ENCODE peak calls at places on chromosome 19, in eight cellular contexts. G, K, O, B, X, I, Q and C are unnamed samples.
A peak's percentile ranks its signal among the peaks of the same experiment; 100 is the strongest.

GRCh38 chr19:14567079-14567478 is 4.8 kb downstream of the NDUFB7 start:
- DNase-seq in G (no peak), K (no peak), O (no peak), B (no peak), X (no peak), I (no peak), Q (no peak), C (no peak)

GRCh38 chr19:29475469-29475868 is 50.3 kb upstream of the VSTM2B start:
- DNase-seq in G (no peak), K (no peak), O (no peak), B (no peak), X (no peak), I (no peak), Q (no peak), C (no peak)

GRCh38 chr19:7224205-7224833 is 69.9 kb downstream of the INSR start:
- DNase-seq in G (no peak), K (no peak), O (peak; percentile 39), B (no peak), X (no peak), I (no peak), Q (peak; percentile 49), C (no peak)

GRCh38 chr19:14117668-14118164 is at the start of gene PRKACA:
- DNase-seq in G (peak; percentile 98), K (peak; percentile 98), O (peak; percentile 100), B (peak; percentile 91), X (peak; percentile 99), I (peak; percentile 97), Q (peak; percentile 98), C (peak; percentile 98)

GRCh38 chr19:3783660-3784584 is 2.3 kb downstream of the MATK start:
- DNase-seq in G (no peak), K (peak; percentile 33), O (no peak), B (no peak), X (peak; percentile 88), I (no peak), Q (no peak), C (no peak)

GRCh38 chr19:34220472-34221063 is 33.8 kb upstream of the GARRE1 start:
- DNase-seq in G (peak; percentile 54), K (peak; percentile 84), O (peak; percentile 76), B (no peak), X (peak; percentile 67), I (peak; percentile 33), Q (peak; percentile 68), C (peak; percentile 24)

GRCh38 chr19:55820037-55820436 is 11.8 kb downstream of the NLRP11 start:
- DNase-seq in G (no peak), K (no peak), O (no peak), B (no peak), X (no peak), I (no peak), Q (no peak), C (no peak)

GRCh38 chr19:3880471-3881271 is at the start of gene ATCAY:
- DNase-seq in G (no peak), K (no peak), O (no peak), B (no peak), X (peak; percentile 95), I (no peak), Q (no peak), C (no peak)

GRCh38 chr19:33431986-33432385 is 58.5 kb downstream of the CEBPG start:
- DNase-seq in G (no peak), K (no peak), O (no peak), B (no peak), X (no peak), I (no peak), Q (no peak), C (no peak)

GRCh38 chr19:37309834-37310575 is 60.9 kb upstream of the ZNF527 start:
- DNase-seq in G (no peak), K (peak; percentile 54), O (no peak), B (no peak), X (peak; percentile 32), I (no peak), Q (no peak), C (no peak)

GRCh38 chr19:47714339-47714738 is 1.1 kb downstream of the EHD2 start:
- DNase-seq in G (no peak), K (no peak), O (peak; percentile 44), B (no peak), X (no peak), I (no peak), Q (no peak), C (no peak)

GRCh38 chr19:44869728-44870470 is 21.2 kb upstream of the TOMM40 start:
- DNase-seq in G (no peak), K (no peak), O (peak; percentile 77), B (no peak), X (no peak), I (no peak), Q (peak; percentile 71), C (peak; percentile 46)

GRCh38 chr19:13060233-13060963 is 42.3 kb downstream of the LYL1 start:
- DNase-seq in G (no peak), K (no peak), O (no peak), B (no peak), X (peak; percentile 75), I (no peak), Q (no peak), C (no peak)

GRCh38 chr19:5041168-5042038 is 72.5 kb downstream of the KDM4B start:
- DNase-seq in G (no peak), K (no peak), O (no peak), B (no peak), X (no peak), I (no peak), Q (no peak), C (no peak)

GRCh38 chr19:33407716-33408115 is 34.2 kb downstream of the CEBPG start:
- DNase-seq in G (no peak), K (no peak), O (no peak), B (no peak), X (peak; percentile 30), I (no peak), Q (no peak), C (no peak)

GRCh38 chr19:19214892-19215291 is 3.1 kb downstream of the NCAN start:
- DNase-seq in G (no peak), K (peak; percentile 25), O (peak; percentile 40), B (no peak), X (no peak), I (no peak), Q (peak; percentile 31), C (peak; percentile 21)

GRCh38 chr19:10748924-10749434 is 31.1 kb downstream of the DNM2 start:
- DNase-seq in G (no peak), K (no peak), O (peak; percentile 34), B (no peak), X (peak; percentile 79), I (no peak), Q (no peak), C (no peak)

GRCh38 chr19:18644144-18645034 is 7.6 kb downstream of the KLHL26 start:
- DNase-seq in G (no peak), K (peak; percentile 40), O (no peak), B (no peak), X (no peak), I (no peak), Q (peak; percentile 26), C (no peak)

GRCh38 chr19:30880151-30880550 is 469.1 kb downstream of the TSHZ3 start:
- DNase-seq in G (no peak), K (no peak), O (no peak), B (no peak), X (no peak), I (no peak), Q (no peak), C (no peak)

GRCh38 chr19:33377586-33378475 is 4.3 kb downstream of the CEBPG start:
- DNase-seq in G (no peak), K (no peak), O (no peak), B (no peak), X (no peak), I (no peak), Q (no peak), C (no peak)

GRCh38 chr19:1315470-1316166 is 29.9 kb downstream of the EFNA2 start:
- DNase-seq in G (peak; percentile 9), K (no peak), O (peak; percentile 59), B (no peak), X (peak; percentile 95), I (no peak), Q (peak; percentile 26), C (no peak)

GRCh38 chr19:2315818-2316353 is 7.9 kb upstream of the LINGO3 start:
- DNase-seq in G (peak; percentile 26), K (no peak), O (peak; percentile 70), B (no peak), X (peak; percentile 95), I (no peak), Q (peak; percentile 71), C (no peak)

GRCh38 chr19:50820086-50820485 is 3.5 kb downstream of the KLK1 start:
- DNase-seq in G (no peak), K (peak; percentile 43), O (no peak), B (no peak), X (no peak), I (no peak), Q (no peak), C (no peak)

GRCh38 chr19:39299832-39300231 is 3.6 kb downstream of the IFNL1 start:
- DNase-seq in G (no peak), K (no peak), O (no peak), B (no peak), X (no peak), I (no peak), Q (no peak), C (no peak)

GRCh38 chr19:1457031-1457739 is 7.3 kb downstream of the APC2 start:
- DNase-seq in G (no peak), K (no peak), O (no peak), B (no peak), X (no peak), I (no peak), Q (no peak), C (no peak)

GRCh38 chr19:855142-855541 is 3.0 kb downstream of the ELANE start:
- DNase-seq in G (no peak), K (no peak), O (no peak), B (no peak), X (no peak), I (no peak), Q (no peak), C (no peak)

GRCh38 chr19:4454952-4455738 is 2.4 kb downstream of the UBXN6 start:
- DNase-seq in G (peak; percentile 84), K (no peak), O (peak; percentile 70), B (no peak), X (no peak), I (no peak), Q (no peak), C (no peak)